ENCODE peak calls at places on chromosome 18, in nine cellular contexts. U is endothelial cell of umbilical vein; X is neural progenitor cell; I is Karpas-422; L is AG04450; N is astrocyte; K is SJCRH30; S is CD8-positive, alpha-beta memory T cell; O is GM23248. F is an unnamed sample.

GRCh38 chr18:2906522-2907458 is 60.0 kb downstream of the EMILIN2 start:
- DNase-seq in U (peak; percentile 24), X (peak; percentile 69), I (no peak), L (no peak), N (no peak), K (no peak), S (peak; percentile 46), O (peak; percentile 69), F (peak; percentile 63)

GRCh38 chr18:56188521-56188920 is 449.9 kb downstream of the TXNL1 start:
- DNase-seq in U (no peak), X (no peak), I (no peak), L (no peak), N (no peak), K (no peak), S (no peak), O (no peak), F (no peak)

GRCh38 chr18:13003466-13003896 is 12.3 kb downstream of the CEP192 start:
- DNase-seq in U (peak; percentile 61), X (peak; percentile 54), I (peak; percentile 87), L (peak; percentile 29), N (peak; percentile 62), K (peak; percentile 22), S (no peak), O (peak; percentile 70), F (peak; percentile 54)

GRCh38 chr18:62506495-62507143 is 16.2 kb upstream of the ZCCHC2 start:
- DNase-seq in U (no peak), X (no peak), I (no peak), L (no peak), N (no peak), K (no peak), S (no peak), O (no peak), F (no peak)

GRCh38 chr18:29083545-29083944 is 906.6 kb upstream of the CDH2 start:
- DNase-seq in U (no peak), X (peak; percentile 27), I (no peak), L (no peak), N (no peak), K (no peak), S (no peak), O (peak; percentile 44), F (peak; percentile 33)

GRCh38 chr18:12038082-12038660 is 55.5 kb upstream of the ANKRD62 start:
- DNase-seq in U (no peak), X (peak; percentile 54), I (no peak), L (no peak), N (peak; percentile 23), K (no peak), S (no peak), O (peak; percentile 78), F (peak; percentile 23)

GRCh38 chr18:48798334-48799197 is 152.2 kb downstream of the SMAD7 start:
- DNase-seq in U (no peak), X (no peak), I (no peak), L (no peak), N (no peak), K (no peak), S (no peak), O (no peak), F (no peak)

GRCh38 chr18:8705941-8706544 is 687 bp downstream of the MTCL1 start:
- DNase-seq in U (peak; percentile 20), X (peak; percentile 45), I (no peak), L (no peak), N (no peak), K (no peak), S (peak; percentile 14), O (peak; percentile 65), F (no peak)

GRCh38 chr18:75472391-75472790 is 44.9 kb upstream of the SMIM21 start:
- DNase-seq in U (no peak), X (no peak), I (no peak), L (no peak), N (no peak), K (peak; percentile 76), S (no peak), O (no peak), F (no peak)

GRCh38 chr18:64419156-64419555 is 270.3 kb upstream of the LINC00305 start:
- DNase-seq in U (no peak), X (no peak), I (no peak), L (no peak), N (no peak), K (no peak), S (no peak), O (no peak), F (no peak)

GRCh38 chr18:48217306-48218250 is 191.6 kb downstream of the ZBTB7C start:
- DNase-seq in U (no peak), X (no peak), I (no peak), L (no peak), N (no peak), K (no peak), S (no peak), O (no peak), F (no peak)

GRCh38 chr18:78902795-78903435 is 76.7 kb upstream of the SALL3 start:
- DNase-seq in U (no peak), X (no peak), I (no peak), L (no peak), N (no peak), K (no peak), S (no peak), O (no peak), F (no peak)

GRCh38 chr18:49155410-49155809 is 204.6 kb upstream of the SMAD7 start:
- DNase-seq in U (no peak), X (no peak), I (no peak), L (no peak), N (no peak), K (no peak), S (no peak), O (no peak), F (no peak)

GRCh38 chr18:43322133-43322532 is 44.8 kb upstream of the SYT4 start:
- DNase-seq in U (no peak), X (no peak), I (no peak), L (no peak), N (no peak), K (no peak), S (no peak), O (no peak), F (no peak)

GRCh38 chr18:75211002-75211621 is 515 bp downstream of the TSHZ1 start:
- DNase-seq in U (peak; percentile 43), X (peak; percentile 59), I (peak; percentile 74), L (no peak), N (no peak), K (peak; percentile 26), S (peak; percentile 43), O (peak; percentile 64), F (peak; percentile 29)

GRCh38 chr18:80033181-80034067 is 810 bp upstream of the RBFA start:
- DNase-seq in U (no peak), X (no peak), I (peak; percentile 100), L (no peak), N (peak; percentile 36), K (no peak), S (peak; percentile 82), O (peak; percentile 78), F (no peak)

GRCh38 chr18:59848002-59848401 is 51.8 kb upstream of the PMAIP1 start:
- DNase-seq in U (no peak), X (no peak), I (no peak), L (no peak), N (no peak), K (no peak), S (no peak), O (no peak), F (no peak)

GRCh38 chr18:48975221-48975816 is 24.6 kb upstream of the SMAD7 start:
- DNase-seq in U (no peak), X (peak; percentile 50), I (no peak), L (no peak), N (no peak), K (no peak), S (no peak), O (peak; percentile 30), F (no peak)

GRCh38 chr18:61901334-61901986 is 8.7 kb upstream of the RNF152 start:
- DNase-seq in U (peak; percentile 74), X (peak; percentile 78), I (peak; percentile 82), L (no peak), N (peak; percentile 28), K (peak; percentile 65), S (no peak), O (peak; percentile 70), F (peak; percentile 61)

GRCh38 chr18:57437433-57437781 is 2.2 kb downstream of the ONECUT2 start:
- DNase-seq in U (no peak), X (peak; percentile 37), I (no peak), L (no peak), N (no peak), K (no peak), S (no peak), O (no peak), F (no peak)
- H3K27me3 ChIP-seq in U (peaks cover 87% of the 10 kb centered on the region), X (peaks cover 100% of the 10 kb centered on the region), I (no peaks in the 10 kb centered on the region), L (peaks cover 91% of the 10 kb centered on the region), N (peaks cover 89% of the 10 kb centered on the region), K (no peaks in the 10 kb centered on the region), S (peaks cover 58% of the 10 kb centered on the region), O (peaks cover 87% of the 10 kb centered on the region), F (peaks cover 91% of the 10 kb centered on the region)

DNA sequence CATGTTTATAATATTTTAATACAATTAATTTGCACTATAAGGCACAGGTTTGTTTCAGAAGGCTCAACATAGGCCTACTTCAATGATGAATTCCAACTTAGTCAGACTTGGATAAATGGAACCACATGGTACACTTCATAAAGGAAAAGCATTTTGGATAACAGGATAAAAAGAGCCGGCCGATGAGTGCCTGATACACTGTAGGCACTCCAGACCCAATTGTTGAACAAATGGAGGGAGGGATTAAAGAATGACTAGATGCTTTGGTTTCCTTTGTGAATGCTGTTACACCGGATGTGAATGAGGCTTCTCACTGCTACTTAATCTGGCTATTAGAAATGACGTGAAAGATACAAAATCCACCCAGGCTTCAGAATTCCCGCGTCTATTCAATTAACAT is 104.1 kb upstream of the KCTD1 start:
- DNase-seq in U (no peak), X (peak; percentile 13), I (no peak), L (no peak), N (no peak), K (no peak), S (no peak), O (no peak), F (no peak)
- H3K27me3 ChIP-seq in U (peaks cover 42% of the 10 kb centered on the region), X (peaks cover 42% of the 10 kb centered on the region), I (no peaks in the 10 kb centered on the region), L (peaks cover 33% of the 10 kb centered on the region), N (peaks cover 21% of the 10 kb centered on the region), K (no peaks in the 10 kb centered on the region), S (peaks cover 8% of the 10 kb centered on the region), O (peaks cover 29% of the 10 kb centered on the region), F (peaks cover 73% of the 10 kb centered on the region)

DNA sequence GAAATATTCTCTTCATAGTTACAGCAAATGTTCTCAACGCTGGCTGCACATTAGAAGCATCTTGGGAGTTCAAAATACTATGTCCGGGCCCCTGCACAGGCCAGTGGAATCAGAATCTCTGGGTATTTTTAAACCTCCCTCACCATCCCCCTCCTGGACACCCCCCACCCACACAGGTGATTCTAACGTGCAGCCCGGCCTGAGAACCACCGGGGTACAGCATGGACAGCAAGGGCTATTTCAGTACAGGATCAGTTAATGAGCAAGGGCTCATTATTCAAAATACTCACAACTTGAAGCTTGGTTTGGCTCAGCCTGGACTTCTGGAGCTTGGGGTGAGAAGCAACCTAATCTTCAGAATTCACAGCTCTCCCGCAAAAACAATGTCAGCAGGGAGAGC is 31.4 kb downstream of the INO80C start:
- DNase-seq in U (no peak), X (no peak), I (peak; percentile 96), L (no peak), N (no peak), K (no peak), S (no peak), O (no peak), F (no peak)
- H3K27me3 ChIP-seq in U (no peaks in the 10 kb centered on the region), X (no peaks in the 10 kb centered on the region), I (no peaks in the 10 kb centered on the region), L (no peaks in the 10 kb centered on the region), N (no peaks in the 10 kb centered on the region), K (no peaks in the 10 kb centered on the region), S (no peaks in the 10 kb centered on the region), O (no peaks in the 10 kb centered on the region), F (no peaks in the 10 kb centered on the region)

DNA sequence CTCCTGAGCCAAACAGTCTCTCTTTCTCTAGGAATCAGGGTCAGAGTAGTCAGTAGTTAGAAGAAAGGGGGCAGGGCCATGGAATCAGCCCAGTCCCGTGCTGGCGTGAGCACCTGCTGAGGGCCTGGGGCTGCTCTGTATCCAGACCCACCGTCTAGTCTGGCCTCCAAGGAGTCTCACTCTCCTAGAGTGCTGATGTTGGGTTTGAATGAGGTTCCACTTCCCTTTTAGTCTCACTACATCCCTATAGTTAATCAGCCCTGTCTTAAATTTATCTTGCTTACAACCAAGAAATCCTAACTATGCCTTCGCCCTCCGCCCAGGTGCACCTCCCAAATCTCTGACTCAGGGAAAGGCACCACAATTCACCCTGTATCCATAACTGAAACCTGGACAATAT is 13.4 kb upstream of the KCTD1 start:
- DNase-seq in U (no peak), X (no peak), I (no peak), L (no peak), N (no peak), K (no peak), S (no peak), O (no peak), F (no peak)
- H3K27me3 ChIP-seq in U (peaks cover 12% of the 10 kb centered on the region), X (peaks cover 15% of the 10 kb centered on the region), I (no peaks in the 10 kb centered on the region), L (peaks cover 8% of the 10 kb centered on the region), N (peaks cover 3% of the 10 kb centered on the region), K (no peaks in the 10 kb centered on the region), S (no peaks in the 10 kb centered on the region), O (peaks cover 3% of the 10 kb centered on the region), F (peaks cover 14% of the 10 kb centered on the region)

F was measured in A673.